ENCODE peak calls at places on chromosomes 1 and 21, in seven cellular contexts. A is AG04449, P is epithelial cell of proximal tubule, G is mucosa of descending colon, K is IMR-90, L is astrocyte of the spinal cord, H is sigmoid colon. D is an unnamed sample.
A peak's percentile ranks its signal among the peaks of the same experiment; 100 is the strongest.

GRCh38 chr1:93816970-93817738 is 61.9 kb downstream of the DNTTIP2 start:
- DNase-seq in A (no peak), P (no peak), G (peak; percentile 7), K (peak; percentile 85), L (peak; percentile 35), H (no peak), D (peak; percentile 20)

GRCh38 chr1:184504695-184505338 is 118.0 kb downstream of the C1orf21 start:
- DNase-seq in A (no peak), P (no peak), G (no peak), K (no peak), L (no peak), H (no peak), D (no peak)

GRCh38 chr1:235586413-235586812 is 63.2 kb downstream of the GNG4 start:
- DNase-seq in A (no peak), P (no peak), G (no peak), K (no peak), L (no peak), H (no peak), D (no peak)

GRCh38 chr1:209400351-209401220 is 182.9 kb upstream of the CAMK1G start:
- DNase-seq in A (no peak), P (peak; percentile 96), G (no peak), K (peak; percentile 52), L (no peak), H (no peak), D (no peak)

GRCh38 chr1:5968161-5968736 is 24.0 kb downstream of the NPHP4 start:
- DNase-seq in A (no peak), P (no peak), G (no peak), K (no peak), L (no peak), H (peak; percentile 17), D (peak; percentile 14)

GRCh38 chr1:232404981-232405380 is 225.0 kb downstream of the SIPA1L2 start:
- DNase-seq in A (no peak), P (no peak), G (no peak), K (no peak), L (no peak), H (no peak), D (no peak)

GRCh38 chr1:194295690-194296089 is 1109.3 kb upstream of the B3GALT2 start:
- DNase-seq in A (no peak), P (peak; percentile 29), G (peak; percentile 58), K (peak; percentile 44), L (peak; percentile 43), H (no peak), D (peak; percentile 58)

GRCh38 chr1:248793592-248793991 is 32.1 kb downstream of the SH3BP5L start:
- DNase-seq in A (no peak), P (no peak), G (no peak), K (no peak), L (no peak), H (no peak), D (no peak)

GRCh38 chr1:154586231-154586630 is 18.7 kb downstream of the CHRNB2 start:
- DNase-seq in A (no peak), P (no peak), G (no peak), K (no peak), L (no peak), H (no peak), D (no peak)

GRCh38 chr1:96596226-96596625 is 125.4 kb upstream of the PTBP2 start:
- DNase-seq in A (no peak), P (no peak), G (peak; percentile 18), K (peak; percentile 3), L (peak; percentile 9), H (no peak), D (peak; percentile 18)

GRCh38 chr1:40898434-40898900 is 36.3 kb upstream of the CITED4 start:
- DNase-seq in A (no peak), P (peak; percentile 90), G (no peak), K (peak; percentile 49), L (peak; percentile 23), H (no peak), D (peak; percentile 70)

GRCh38 chr1:13737388-13737787 is 37.4 kb downstream of the PRDM2 start:
- DNase-seq in A (no peak), P (no peak), G (no peak), K (no peak), L (no peak), H (no peak), D (no peak)

GRCh38 chr1:88612783-88613182 is 71.3 kb upstream of the PKN2 start:
- DNase-seq in A (no peak), P (peak; percentile 30), G (peak; percentile 79), K (no peak), L (no peak), H (no peak), D (peak; percentile 79)

GRCh38 chr1:81437649-81438048 is 363.1 kb upstream of the ADGRL2 start:
- DNase-seq in A (no peak), P (no peak), G (no peak), K (no peak), L (no peak), H (no peak), D (no peak)

GRCh38 chr21:42080788-42081083 is 9.6 kb downstream of the UMODL1 start:
- DNase-seq in A (peak; percentile 94), P (no peak), G (no peak), K (peak; percentile 89), L (peak; percentile 60), H (no peak), D (peak; percentile 72)

GRCh38 chr1:110786802-110787327 is 86.1 kb upstream of the CD53 start:
- DNase-seq in A (no peak), P (no peak), G (no peak), K (no peak), L (no peak), H (no peak), D (no peak)

GRCh38 chr1:29180497-29181412 is 945 bp downstream of the SRSF4 start:
- DNase-seq in A (no peak), P (no peak), G (no peak), K (no peak), L (no peak), H (no peak), D (peak; percentile 30)

GRCh38 chr1:236066828-236067386 is 2.0 kb upstream of the NID1 start:
- DNase-seq in A (no peak), P (no peak), G (peak; percentile 65), K (no peak), L (no peak), H (peak; percentile 94), D (no peak)

GRCh38 chr1:55007626-55008025 is 8.9 kb downstream of the BSND start:
- DNase-seq in A (peak; percentile 56), P (no peak), G (no peak), K (peak; percentile 63), L (peak; percentile 44), H (no peak), D (peak; percentile 86)

GRCh38 chr1:116483481-116484309 is 87.1 kb downstream of the CD58 start:
- DNase-seq in A (no peak), P (no peak), G (peak; percentile 65), K (peak; percentile 5), L (no peak), H (no peak), D (no peak)

GRCh38 chr1:244887281-244887680 is 22.9 kb upstream of the HNRNPU start:
- DNase-seq in A (no peak), P (no peak), G (peak; percentile 14), K (no peak), L (no peak), H (no peak), D (peak; percentile 10)

GRCh38 chr1:208089971-208090755 is 154.0 kb downstream of the PLXNA2 start:
- DNase-seq in A (no peak), P (no peak), G (peak; percentile 24), K (peak; percentile 36), L (peak; percentile 52), H (peak; percentile 74), D (no peak)

GRCh38 chr1:78369546-78369945 is 121.2 kb upstream of the PTGFR start:
- DNase-seq in A (no peak), P (no peak), G (no peak), K (peak; percentile 24), L (no peak), H (no peak), D (peak; percentile 50)

GRCh38 chr1:61627365-61627764 is 97.6 kb downstream of the TM2D1 start:
- DNase-seq in A (no peak), P (no peak), G (no peak), K (no peak), L (no peak), H (no peak), D (no peak)

GRCh38 chr1:61626820-61627219 is 98.1 kb downstream of the TM2D1 start:
- DNase-seq in A (no peak), P (no peak), G (no peak), K (no peak), L (no peak), H (no peak), D (no peak)

GRCh38 chr1:61618755-61619154 is 106.2 kb downstream of the TM2D1 start:
- DNase-seq in A (no peak), P (no peak), G (no peak), K (no peak), L (no peak), H (no peak), D (peak; percentile 74)

GRCh38 chr1:61618193-61618592 is 106.7 kb downstream of the TM2D1 start:
- DNase-seq in A (no peak), P (no peak), G (no peak), K (no peak), L (no peak), H (no peak), D (no peak)

GRCh38 chr1:61623852-61624251 is 101.1 kb downstream of the TM2D1 start:
- DNase-seq in A (no peak), P (no peak), G (no peak), K (no peak), L (no peak), H (no peak), D (no peak)
- TF ChIP-seq CTCF in A (no peak), P (no peak), G (no peak), K (no peak), L (no peak), H (no peak), D (no peak)

DNA sequence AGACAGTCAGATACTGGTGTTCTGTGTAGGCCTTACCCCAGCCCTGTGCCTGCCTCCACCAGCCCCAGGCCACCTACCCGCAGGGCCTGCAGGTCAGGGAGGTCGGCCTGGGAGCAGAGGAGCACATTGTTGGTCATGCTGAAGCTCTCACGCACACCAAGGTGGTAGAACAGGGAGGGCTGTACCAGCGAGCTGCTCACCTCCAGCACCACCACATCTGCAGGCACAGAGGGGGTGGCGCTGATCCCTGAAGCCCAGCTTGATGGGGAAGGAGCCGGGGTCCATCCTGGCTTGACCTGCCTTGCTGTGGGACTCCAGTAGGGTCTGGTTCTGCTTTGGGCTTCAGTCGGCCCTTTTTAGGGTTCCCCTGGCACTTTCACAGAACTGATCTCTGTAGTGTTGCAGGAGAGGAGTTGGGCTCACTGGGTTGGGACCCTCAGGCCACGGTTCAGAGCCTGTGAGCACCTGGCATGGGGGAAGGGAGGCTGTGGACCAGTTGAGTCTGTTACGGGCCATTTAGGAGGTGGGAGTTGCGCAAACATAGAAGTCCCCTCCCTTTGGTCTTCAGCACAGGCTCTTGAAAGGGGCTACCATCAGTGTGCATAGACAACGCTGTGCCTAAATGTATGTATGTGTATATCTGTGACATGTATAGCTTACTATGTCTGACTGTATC is 1.9 kb downstream of the MAP3K6 start:
- DNase-seq in A (no peak), P (no peak), G (no peak), K (no peak), L (no peak), H (no peak), D (no peak)
- H3K4me3 ChIP-seq in A (peak overlapping the region; percentile 52), P (peak overlapping the region; percentile 80), G (no peak overlapping the region), K (peak overlapping the region; percentile 33), L (peak overlapping the region; percentile 66), H (peak overlapping the region; percentile 82), D (peak overlapping the region; percentile 75)

GRCh38 chr1:119351997-119352396 is 16.6 kb upstream of the HAO2 start:
- DNase-seq in A (no peak), P (no peak), G (no peak), K (no peak), L (no peak), H (no peak), D (peak; percentile 41)
- TF ChIP-seq CTCF in A (no peak), P (no peak), G (no peak), K (no peak), L (no peak), H (no peak), D (no peak)

GRCh38 chr1:10677508-10678364 is 118.7 kb downstream of the CASZ1 start:
- DNase-seq in A (no peak), P (no peak), G (peak; percentile 75), K (no peak), L (no peak), H (peak; percentile 90), D (no peak)
- H3K4me3 ChIP-seq in A (no peak overlapping the region), P (no peak overlapping the region), G (no peak overlapping the region), K (no peak overlapping the region), L (no peak overlapping the region), H (no peak overlapping the region), D (no peak overlapping the region)